ENCODE peak calls at places on chromosomes 7 and 10, in five cellular contexts. X is HTR-8/SVneo; Q is GM06990; M is activated T-cell treated with anti-CD3 and anti-CD28 coated beads, Interleukin-2, amount 50 U/mL, for 48 hours; G is natural killer cell treated with Interleukin-12 subunit alpha and Interleukin-12 subunit beta and Interleukin-15 and Interleukin-18, amount 100 ng/mL, for 72 hours. S is an unnamed sample.

GRCh38 chr10:119315128-119316001 is 108.0 kb downstream of the GRK5 start:
- DNase-seq in G (peak; percentile 80), Q (peak; percentile 59), M (peak; percentile 88), X (peak; percentile 83), S (no peak)

GRCh38 chr7:137934941-137935848 is 66.7 kb downstream of the CREB3L2 start:
- DNase-seq in Q (peak; percentile 45), G (no peak), X (no peak), M (no peak), S (no peak)

GRCh38 chr7:98365863-98366561 is 34.9 kb downstream of the BAIAP2L1 start:
- DNase-seq in M (no peak), G (no peak), X (no peak), Q (no peak), S (peak; percentile 65)

GRCh38 chr10:48940372-48940771 is 732 bp upstream of the LRRC18 start:
- DNase-seq in M (no peak), G (no peak), Q (no peak), X (no peak), S (no peak)

GRCh38 chr10:71805776-71806705 is 32.7 kb upstream of the VSIR start:
- DNase-seq in G (no peak), Q (no peak), M (no peak), X (no peak), S (peak; percentile 75)

GRCh38 chr10:73920084-73920483 is 9.2 kb downstream of the PLAU start:
- DNase-seq in X (no peak), Q (peak; percentile 42), G (no peak), M (no peak), S (no peak)

GRCh38 chr7:45683556-45684148 is 109.5 kb downstream of the ADCY1 start:
- DNase-seq in M (no peak), G (no peak), Q (no peak), X (no peak), S (no peak)

GRCh38 chr10:102597131-102597891 is 47.0 kb upstream of the TRIM8 start:
- DNase-seq in Q (no peak), M (no peak), X (no peak), G (no peak), S (no peak)

S was measured in left colon.